ENCODE peak calls at places on chromosomes 11 and 22, in nine cellular contexts. One of them, this sample, is unnamed. For H3K4me1, the result is how much of the 10 kb centered on the place peaks cover.

GRCh38 chr22:39360242-39360641 is 10.5 kb downstream of the SYNGR1 start:
- DNase-seq in mesenchymal stem cell: no peak
- DNase-seq in prostate gland: no peak
- DNase-seq in Karpas-422: no peak
- DNase-seq in colonic mucosa: no peak
- DNase-seq in transverse colon: no peak
- DNase-seq in esophagus squamous epithelium: no peak
- DNase-seq in heart left ventricle: no peak
- DNase-seq in HCT116: no peak
- DNase-seq in this sample: no peak

GRCh38 chr22:24727218-24727851 is 47.2 kb downstream of the PIWIL3 start:
- DNase-seq in mesenchymal stem cell: peak
- DNase-seq in prostate gland: peak
- DNase-seq in Karpas-422: no peak
- DNase-seq in colonic mucosa: peak
- DNase-seq in transverse colon: no peak
- DNase-seq in esophagus squamous epithelium: no peak
- DNase-seq in heart left ventricle: peak
- DNase-seq in HCT116: peak
- DNase-seq in this sample: no peak

GRCh38 chr11:61472282-61472681 is 36.3 kb upstream of the LRRC10B start:
- DNase-seq in mesenchymal stem cell: no peak
- DNase-seq in prostate gland: no peak
- DNase-seq in Karpas-422: no peak
- DNase-seq in colonic mucosa: peak
- DNase-seq in transverse colon: no peak
- DNase-seq in esophagus squamous epithelium: no peak
- DNase-seq in heart left ventricle: peak
- DNase-seq in HCT116: no peak
- DNase-seq in this sample: peak

GRCh38 chr11:57360991-57361390 is 20.0 kb downstream of the PRG3 start:
- DNase-seq in mesenchymal stem cell: no peak
- DNase-seq in prostate gland: no peak
- DNase-seq in Karpas-422: no peak
- DNase-seq in colonic mucosa: no peak
- DNase-seq in transverse colon: no peak
- DNase-seq in esophagus squamous epithelium: no peak
- DNase-seq in heart left ventricle: no peak
- DNase-seq in HCT116: no peak
- DNase-seq in this sample: no peak

GRCh38 chr22:19107730-19108074 is 14.5 kb downstream of the DGCR2 start:
- DNase-seq in mesenchymal stem cell: no peak
- DNase-seq in prostate gland: no peak
- DNase-seq in Karpas-422: no peak
- DNase-seq in colonic mucosa: no peak
- DNase-seq in transverse colon: no peak
- DNase-seq in esophagus squamous epithelium: no peak
- DNase-seq in heart left ventricle: no peak
- DNase-seq in HCT116: no peak
- DNase-seq in this sample: no peak

GRCh38 chr11:60221706-60222105 is 21.2 kb downstream of the MS4A4E start:
- DNase-seq in mesenchymal stem cell: no peak
- DNase-seq in prostate gland: no peak
- DNase-seq in Karpas-422: no peak
- DNase-seq in colonic mucosa: no peak
- DNase-seq in transverse colon: no peak
- DNase-seq in esophagus squamous epithelium: no peak
- DNase-seq in heart left ventricle: no peak
- DNase-seq in HCT116: no peak
- DNase-seq in this sample: no peak

GRCh38 chr11:81496566-81496965 is 1237.1 kb downstream of the FAM181B start:
- DNase-seq in mesenchymal stem cell: no peak
- DNase-seq in prostate gland: no peak
- DNase-seq in Karpas-422: no peak
- DNase-seq in colonic mucosa: no peak
- DNase-seq in transverse colon: no peak
- DNase-seq in esophagus squamous epithelium: no peak
- DNase-seq in heart left ventricle: no peak
- DNase-seq in HCT116: no peak
- DNase-seq in this sample: no peak

GRCh38 chr22:45891021-45891421 is 85.9 kb downstream of the WNT7B start:
- DNase-seq in mesenchymal stem cell: no peak
- DNase-seq in prostate gland: no peak
- DNase-seq in Karpas-422: no peak
- DNase-seq in colonic mucosa: no peak
- DNase-seq in transverse colon: no peak
- DNase-seq in esophagus squamous epithelium: no peak
- DNase-seq in heart left ventricle: no peak
- DNase-seq in HCT116: no peak
- DNase-seq in this sample: no peak

GRCh38 chr11:104781719-104782376 is 116.4 kb downstream of the CASP12 start:
- DNase-seq in mesenchymal stem cell: no peak
- DNase-seq in prostate gland: no peak
- DNase-seq in Karpas-422: no peak
- DNase-seq in colonic mucosa: no peak
- DNase-seq in transverse colon: no peak
- DNase-seq in esophagus squamous epithelium: no peak
- DNase-seq in heart left ventricle: no peak
- DNase-seq in HCT116: no peak
- DNase-seq in this sample: no peak

GRCh38 chr22:44680058-44680457 is 21.9 kb upstream of the PRR5 start:
- DNase-seq in mesenchymal stem cell: no peak
- DNase-seq in prostate gland: no peak
- DNase-seq in Karpas-422: no peak
- DNase-seq in colonic mucosa: no peak
- DNase-seq in transverse colon: no peak
- DNase-seq in esophagus squamous epithelium: no peak
- DNase-seq in heart left ventricle: no peak
- DNase-seq in HCT116: no peak
- DNase-seq in this sample: no peak

DNA sequence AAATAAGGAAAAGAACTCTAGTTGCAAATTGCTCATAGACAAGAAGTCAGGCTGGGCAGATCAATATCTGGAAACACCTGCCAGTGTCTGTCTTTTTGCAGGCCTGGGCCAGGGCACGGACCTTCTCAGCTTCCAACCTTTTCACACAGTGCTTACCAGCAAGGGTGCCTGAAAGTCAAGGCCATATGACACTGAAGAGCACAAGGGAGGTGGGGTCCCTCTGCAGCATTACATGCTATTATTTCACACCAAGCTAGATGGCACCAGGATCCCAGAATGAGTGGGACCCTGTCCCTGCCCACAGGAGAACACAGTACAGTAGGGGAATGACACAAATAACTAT is 5.9 kb upstream of the PEX26 start:
- DNase-seq in mesenchymal stem cell: no peak
- DNase-seq in prostate gland: no peak
- DNase-seq in Karpas-422: no peak
- DNase-seq in colonic mucosa: no peak
- DNase-seq in transverse colon: no peak
- DNase-seq in esophagus squamous epithelium: no peak
- DNase-seq in heart left ventricle: no peak
- DNase-seq in HCT116: no peak
- DNase-seq in this sample: no peak
- H3K4me1 ChIP-seq in mesenchymal stem cell: under half
- H3K4me1 ChIP-seq in prostate gland: under half
- H3K4me1 ChIP-seq in Karpas-422: half or more
- H3K4me1 ChIP-seq in colonic mucosa: under half
- H3K4me1 ChIP-seq in transverse colon: under half
- H3K4me1 ChIP-seq in esophagus squamous epithelium: under half
- H3K4me1 ChIP-seq in heart left ventricle: under half
- H3K4me1 ChIP-seq in HCT116: under half
- H3K4me1 ChIP-seq in this sample: under half

DNA sequence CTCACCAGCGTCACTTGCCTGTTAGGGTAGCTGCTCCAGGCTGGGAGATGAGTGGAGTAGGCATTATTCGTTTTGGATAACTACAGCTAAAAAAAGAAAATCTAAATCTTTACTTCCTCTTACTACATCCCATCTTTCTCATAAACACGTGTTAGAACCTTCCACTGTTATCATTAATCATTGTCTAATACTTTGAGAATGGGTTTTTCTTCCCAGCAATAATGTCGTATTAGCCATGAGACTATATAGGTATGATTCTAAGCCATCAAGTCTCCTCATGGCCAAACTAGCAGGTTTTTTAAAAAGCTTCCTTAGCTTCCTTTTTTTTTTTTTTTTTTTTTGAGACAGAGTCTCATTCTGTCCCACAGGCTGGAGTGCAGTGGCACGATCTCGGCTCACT is 3.9 kb upstream of the TEF start:
- DNase-seq in mesenchymal stem cell: no peak
- DNase-seq in prostate gland: no peak
- DNase-seq in Karpas-422: no peak
- DNase-seq in colonic mucosa: no peak
- DNase-seq in transverse colon: no peak
- DNase-seq in esophagus squamous epithelium: no peak
- DNase-seq in heart left ventricle: no peak
- DNase-seq in HCT116: no peak
- DNase-seq in this sample: no peak
- H3K27ac ChIP-seq in mesenchymal stem cell: no peak
- H3K27ac ChIP-seq in prostate gland: no peak
- H3K27ac ChIP-seq in Karpas-422: no peak
- H3K27ac ChIP-seq in colonic mucosa: no peak
- H3K27ac ChIP-seq in transverse colon: no peak
- H3K27ac ChIP-seq in esophagus squamous epithelium: peak
- H3K27ac ChIP-seq in heart left ventricle: no peak
- H3K27ac ChIP-seq in HCT116: no peak
- H3K27ac ChIP-seq in this sample: no peak

GRCh38 chr11:66882540-66882939 is 25.7 kb downstream of the LRFN4 start:
- DNase-seq in mesenchymal stem cell: no peak
- DNase-seq in prostate gland: peak
- DNase-seq in Karpas-422: no peak
- DNase-seq in colonic mucosa: no peak
- DNase-seq in transverse colon: no peak
- DNase-seq in esophagus squamous epithelium: no peak
- DNase-seq in heart left ventricle: no peak
- DNase-seq in HCT116: no peak
- DNase-seq in this sample: no peak
- H3K4me1 ChIP-seq in mesenchymal stem cell: under half
- H3K4me1 ChIP-seq in prostate gland: under half
- H3K4me1 ChIP-seq in Karpas-422: under half
- H3K4me1 ChIP-seq in colonic mucosa: under half
- H3K4me1 ChIP-seq in transverse colon: under half
- H3K4me1 ChIP-seq in esophagus squamous epithelium: under half
- H3K4me1 ChIP-seq in heart left ventricle: under half
- H3K4me1 ChIP-seq in HCT116: half or more
- H3K4me1 ChIP-seq in this sample: under half

DNA sequence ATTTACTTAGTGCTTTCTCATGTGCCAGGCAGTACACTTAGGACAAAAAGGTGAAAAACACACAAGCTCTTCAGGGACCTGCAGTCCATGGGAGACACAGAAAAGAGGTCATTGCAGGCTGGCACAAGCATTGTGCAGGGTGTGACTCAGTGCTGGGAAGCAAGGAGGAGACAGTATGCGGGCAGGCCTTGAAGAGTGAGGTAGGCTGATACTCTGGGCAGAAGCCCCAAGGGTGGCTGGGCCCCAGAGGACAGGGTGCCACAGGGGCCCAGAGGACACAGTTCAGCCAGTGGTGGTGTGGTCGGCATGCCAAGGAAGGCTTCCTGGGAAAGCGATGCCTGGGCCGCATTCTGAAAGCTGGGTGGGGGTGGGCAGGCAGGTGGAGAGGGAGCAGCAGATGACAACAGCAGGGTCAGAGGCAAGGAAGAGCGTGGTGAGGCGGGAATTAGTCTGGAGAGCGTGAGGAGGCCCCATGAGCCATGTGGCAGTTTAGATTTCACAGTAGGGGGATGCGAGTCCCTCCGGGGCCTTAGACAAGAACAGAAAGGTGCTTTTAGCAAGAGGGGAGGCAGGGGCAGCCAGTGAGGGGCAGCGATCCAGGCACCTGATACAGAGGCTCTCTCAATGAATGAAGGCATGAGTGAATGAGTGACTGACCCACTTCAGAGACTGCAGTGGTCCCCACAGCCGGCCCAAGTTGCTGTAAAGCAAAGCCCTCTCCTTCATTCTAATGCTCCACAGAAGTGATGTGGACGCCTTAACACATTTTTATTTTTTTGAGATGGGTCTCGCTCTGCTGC is 6.8 kb downstream of the C11orf24 start:
- DNase-seq in mesenchymal stem cell: no peak
- DNase-seq in prostate gland: no peak
- DNase-seq in Karpas-422: no peak
- DNase-seq in colonic mucosa: no peak
- DNase-seq in transverse colon: no peak
- DNase-seq in esophagus squamous epithelium: no peak
- DNase-seq in heart left ventricle: no peak
- DNase-seq in HCT116: no peak
- DNase-seq in this sample: no peak
- H3K27ac ChIP-seq in mesenchymal stem cell: no peak
- H3K27ac ChIP-seq in prostate gland: no peak
- H3K27ac ChIP-seq in Karpas-422: peak
- H3K27ac ChIP-seq in colonic mucosa: no peak
- H3K27ac ChIP-seq in transverse colon: no peak
- H3K27ac ChIP-seq in esophagus squamous epithelium: no peak
- H3K27ac ChIP-seq in heart left ventricle: no peak
- H3K27ac ChIP-seq in HCT116: no peak
- H3K27ac ChIP-seq in this sample: no peak

This sample was measured in lung.